ENCODE peak calls at places on chromosomes 13 and 19, in four cellular contexts. One of them, this sample, is unnamed.

GRCh38 chr13:101579291-101579802 is 126.9 kb downstream of the ITGBL1 start:
- DNase-seq in psoas muscle: no peak
- DNase-seq in thoracic aorta: no peak
- DNase-seq in BE2C: no peak
- DNase-seq in this sample: no peak

GRCh38 chr19:45137179-45137761 is 23.5 kb downstream of the NKPD1 start:
- DNase-seq in psoas muscle: no peak
- DNase-seq in thoracic aorta: no peak
- DNase-seq in BE2C: peak; percentile 11
- DNase-seq in this sample: no peak

GRCh38 chr19:43560687-43561086 is 14.6 kb downstream of the XRCC1 start:
- DNase-seq in psoas muscle: no peak
- DNase-seq in thoracic aorta: no peak
- DNase-seq in BE2C: no peak
- DNase-seq in this sample: no peak

GRCh38 chr13:97111705-97112104 is 110.4 kb upstream of the MBNL2 start:
- DNase-seq in psoas muscle: no peak
- DNase-seq in thoracic aorta: no peak
- DNase-seq in BE2C: no peak
- DNase-seq in this sample: no peak

GRCh38 chr19:41405776-41406175 is 8.2 kb downstream of the BCKDHA start:
- DNase-seq in psoas muscle: no peak
- DNase-seq in thoracic aorta: no peak
- DNase-seq in BE2C: no peak
- DNase-seq in this sample: no peak

GRCh38 chr19:52566588-52566987 is 3.5 kb upstream of the ZNF701 start:
- DNase-seq in psoas muscle: no peak
- DNase-seq in thoracic aorta: no peak
- DNase-seq in BE2C: no peak
- DNase-seq in this sample: no peak

GRCh38 chr13:113558461-113558860 is 26.1 kb upstream of the TFDP1 start:
- DNase-seq in psoas muscle: no peak
- DNase-seq in thoracic aorta: no peak
- DNase-seq in BE2C: no peak
- DNase-seq in this sample: peak; percentile 42

GRCh38 chr19:53879145-53880037 is 2.6 kb upstream of the PRKCG start:
- DNase-seq in psoas muscle: peak; percentile 91
- DNase-seq in thoracic aorta: peak; percentile 62
- DNase-seq in BE2C: peak; percentile 98
- DNase-seq in this sample: peak; percentile 95

GRCh38 chr13:111034811-111035210 is 80.3 kb upstream of the ARHGEF7 start:
- DNase-seq in psoas muscle: no peak
- DNase-seq in thoracic aorta: no peak
- DNase-seq in BE2C: no peak
- DNase-seq in this sample: no peak

GRCh38 chr19:41323430-41324125 is 13.6 kb downstream of the CCDC97 start:
- DNase-seq in psoas muscle: peak; percentile 81
- DNase-seq in thoracic aorta: peak; percentile 58
- DNase-seq in BE2C: peak; percentile 92
- DNase-seq in this sample: peak; percentile 83

GRCh38 chr13:27960362-27961226 is 8.5 kb downstream of the CDX2 start:
- DNase-seq in psoas muscle: peak; percentile 37
- DNase-seq in thoracic aorta: no peak
- DNase-seq in BE2C: no peak
- DNase-seq in this sample: no peak

GRCh38 chr19:13796301-13797057 is 1.2 kb downstream of the ZSWIM4 start:
- DNase-seq in psoas muscle: peak; percentile 82
- DNase-seq in thoracic aorta: peak; percentile 77
- DNase-seq in BE2C: no peak
- DNase-seq in this sample: peak; percentile 93

GRCh38 chr19:843180-843835 is 2.5 kb downstream of the PRTN3 start:
- DNase-seq in psoas muscle: peak; percentile 31
- DNase-seq in thoracic aorta: no peak
- DNase-seq in BE2C: no peak
- DNase-seq in this sample: no peak

GRCh38 chr19:29813665-29814064 is 1.9 kb downstream of the CCNE1 start:
- DNase-seq in psoas muscle: no peak
- DNase-seq in thoracic aorta: no peak
- DNase-seq in BE2C: no peak
- DNase-seq in this sample: no peak

GRCh38 chr19:7294571-7295212 is 478 bp upstream of the INSR start:
- DNase-seq in psoas muscle: peak; percentile 84
- DNase-seq in thoracic aorta: peak; percentile 23
- DNase-seq in BE2C: peak; percentile 76
- DNase-seq in this sample: peak; percentile 70

GRCh38 chr19:8302357-8302691 is 5.8 kb downstream of the CD320 start:
- DNase-seq in psoas muscle: peak; percentile 50
- DNase-seq in thoracic aorta: no peak
- DNase-seq in BE2C: peak; percentile 29
- DNase-seq in this sample: peak; percentile 58

GRCh38 chr19:18007939-18008673 is at the start of gene ARRDC2:
- DNase-seq in psoas muscle: peak; percentile 93
- DNase-seq in thoracic aorta: peak; percentile 76
- DNase-seq in BE2C: peak; percentile 94
- DNase-seq in this sample: peak; percentile 95

GRCh38 chr13:43573787-43574562 is 212.8 kb downstream of the ENOX1 start:
- DNase-seq in psoas muscle: no peak
- DNase-seq in thoracic aorta: no peak
- DNase-seq in BE2C: no peak
- DNase-seq in this sample: no peak

GRCh38 chr13:36131215-36131930 is at the start of gene DCLK1:
- DNase-seq in psoas muscle: peak; percentile 76
- DNase-seq in thoracic aorta: no peak
- DNase-seq in BE2C: peak; percentile 74
- DNase-seq in this sample: peak; percentile 69

GRCh38 chr13:73230714-73231113 is 171.9 kb downstream of the KLF5 start:
- DNase-seq in psoas muscle: no peak
- DNase-seq in thoracic aorta: no peak
- DNase-seq in BE2C: no peak
- DNase-seq in this sample: no peak

GRCh38 chr19:18377026-18377425 is 8.9 kb upstream of the GDF15 start:
- DNase-seq in psoas muscle: no peak
- DNase-seq in thoracic aorta: no peak
- DNase-seq in BE2C: no peak
- DNase-seq in this sample: no peak

GRCh38 chr13:95325485-95325884 is 24.2 kb upstream of the ABCC4 start:
- DNase-seq in psoas muscle: no peak
- DNase-seq in thoracic aorta: no peak
- DNase-seq in BE2C: no peak
- DNase-seq in this sample: no peak

GRCh38 chr19:48255376-48256303 is at the start of gene CARD8:
- DNase-seq in psoas muscle: peak; percentile 76
- DNase-seq in thoracic aorta: peak; percentile 35
- DNase-seq in BE2C: peak; percentile 80
- DNase-seq in this sample: peak; percentile 84

GRCh38 chr19:40398417-40399056 is 8.6 kb upstream of the HIPK4 start:
- DNase-seq in psoas muscle: no peak
- DNase-seq in thoracic aorta: no peak
- DNase-seq in BE2C: peak; percentile 85
- DNase-seq in this sample: no peak

GRCh38 chr13:33349314-33349995 is 63.9 kb upstream of the STARD13 start:
- DNase-seq in psoas muscle: peak; percentile 18
- DNase-seq in thoracic aorta: no peak
- DNase-seq in BE2C: no peak
- DNase-seq in this sample: no peak

GRCh38 chr19:34757441-34757840 is 15.6 kb downstream of the ZNF599 start:
- DNase-seq in psoas muscle: no peak
- DNase-seq in thoracic aorta: no peak
- DNase-seq in BE2C: no peak
- DNase-seq in this sample: no peak

DNA sequence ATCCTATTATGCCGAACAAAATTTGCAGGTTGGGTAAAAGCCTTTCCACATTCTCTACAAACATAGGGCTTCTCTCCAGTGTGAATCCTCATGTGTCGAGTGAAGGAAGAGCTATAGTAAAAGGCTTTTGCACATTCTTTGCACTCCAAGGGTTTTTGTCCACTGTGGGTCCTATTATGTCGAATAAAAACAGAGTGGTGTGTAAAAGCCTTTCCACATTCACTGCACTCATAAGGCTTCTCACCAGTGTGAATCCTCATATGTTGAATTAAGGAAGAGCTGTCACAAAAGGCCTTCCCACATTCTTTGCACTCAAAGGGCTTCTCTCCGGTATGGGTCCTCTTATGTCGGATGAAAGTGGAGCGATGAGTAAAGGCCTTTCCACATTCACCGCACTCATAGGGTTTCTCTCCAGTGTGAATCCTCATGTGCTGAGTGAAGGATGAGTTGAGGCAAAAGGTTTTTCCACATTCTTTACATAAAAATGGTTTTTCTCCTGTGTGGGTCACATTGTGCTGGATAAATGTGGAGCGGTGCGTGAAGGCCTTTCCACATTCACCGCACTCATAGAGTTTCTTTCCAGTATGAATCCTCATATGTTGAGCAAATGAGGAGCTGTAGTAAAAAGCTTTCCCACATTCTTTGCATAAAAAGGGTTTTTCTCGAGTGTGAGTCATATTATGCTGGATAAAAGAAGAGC is 13.6 kb downstream of the ZNF599 start:
- DNase-seq in psoas muscle: no peak
- DNase-seq in thoracic aorta: no peak
- DNase-seq in BE2C: no peak
- DNase-seq in this sample: no peak
- H3K9me3 ChIP-seq in psoas muscle: peaks cover 96% of the 10 kb centered on the region
- H3K9me3 ChIP-seq in thoracic aorta: peaks cover 98% of the 10 kb centered on the region
- H3K9me3 ChIP-seq in BE2C: peaks cover 13% of the 10 kb centered on the region
- H3K9me3 ChIP-seq in this sample: peaks cover 39% of the 10 kb centered on the region

GRCh38 chr19:9407827-9408226 is 27.5 kb downstream of the ZNF266 start:
- DNase-seq in psoas muscle: no peak
- DNase-seq in thoracic aorta: no peak
- DNase-seq in BE2C: no peak
- DNase-seq in this sample: no peak

DNA sequence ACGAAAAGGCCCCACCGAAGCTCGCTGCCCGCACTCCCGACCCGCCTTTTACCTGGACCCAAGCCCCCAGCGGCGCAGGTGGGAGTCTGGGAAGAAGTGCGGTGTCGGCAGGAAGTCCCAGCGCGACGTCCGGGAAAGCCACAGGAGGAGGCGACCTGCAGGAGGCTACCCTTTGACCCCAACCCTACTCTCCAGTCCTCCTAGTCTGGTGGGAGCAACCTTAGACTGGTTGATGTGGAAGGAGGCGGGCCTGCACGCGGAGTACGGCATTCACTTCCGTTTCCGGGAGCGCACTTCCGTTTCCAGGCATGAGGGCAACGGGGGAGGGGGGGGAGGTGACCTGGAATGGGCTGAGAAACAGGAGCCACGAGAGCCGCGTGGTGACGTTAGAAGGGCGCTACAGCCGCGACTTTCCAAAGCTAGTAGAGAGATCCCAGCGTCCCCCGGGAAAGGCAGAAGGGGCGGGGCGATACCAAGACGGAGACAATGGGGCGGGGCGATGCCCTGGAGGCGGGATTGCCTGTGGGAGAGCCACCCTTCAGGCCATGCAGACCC is 28.5 kb downstream of the ZNF266 start:
- DNase-seq in psoas muscle: peak; percentile 81
- DNase-seq in thoracic aorta: no peak
- DNase-seq in BE2C: peak; percentile 97
- DNase-seq in this sample: peak; percentile 62
- H3K9me3 ChIP-seq in psoas muscle: peaks cover 69% of the 10 kb centered on the region
- H3K9me3 ChIP-seq in thoracic aorta: peaks cover 52% of the 10 kb centered on the region
- H3K9me3 ChIP-seq in BE2C: peaks cover 2% of the 10 kb centered on the region
- H3K9me3 ChIP-seq in this sample: peaks cover 3% of the 10 kb centered on the region

GRCh38 chr19:23946569-23946968 is 31.9 kb downstream of the ZNF726 start:
- DNase-seq in psoas muscle: no peak
- DNase-seq in thoracic aorta: no peak
- DNase-seq in BE2C: no peak
- DNase-seq in this sample: no peak

DNA sequence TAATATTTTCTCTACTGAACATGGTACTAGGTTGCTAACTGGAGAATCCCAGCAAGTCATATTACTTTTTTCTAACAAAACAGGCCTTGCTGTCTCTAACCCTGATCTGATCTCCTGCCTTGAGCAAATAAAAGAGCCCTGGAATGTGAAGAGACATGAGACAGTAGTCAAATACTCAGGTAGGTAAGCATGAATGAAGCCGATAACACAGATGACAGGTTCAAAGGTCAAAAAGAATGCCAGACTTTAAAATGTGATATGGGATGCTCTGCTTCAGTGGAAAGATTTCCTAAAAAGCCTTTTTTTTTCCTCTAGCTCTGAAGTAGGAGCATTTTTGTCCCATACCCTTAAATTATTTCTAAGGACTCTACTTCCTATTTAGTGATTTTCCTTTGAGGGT is 28.7 kb downstream of the ZNF726 start:
- DNase-seq in psoas muscle: no peak
- DNase-seq in thoracic aorta: no peak
- DNase-seq in BE2C: no peak
- DNase-seq in this sample: no peak
- H3K9me3 ChIP-seq in psoas muscle: peaks cover 2% of the 10 kb centered on the region
- H3K9me3 ChIP-seq in thoracic aorta: no peaks in the 10 kb centered on the region
- H3K9me3 ChIP-seq in BE2C: no peaks in the 10 kb centered on the region
- H3K9me3 ChIP-seq in this sample: no peaks in the 10 kb centered on the region

GRCh38 chr19:9348253-9348652 is 14.6 kb upstream of the ZNF177 start:
- DNase-seq in psoas muscle: no peak
- DNase-seq in thoracic aorta: no peak
- DNase-seq in BE2C: no peak
- DNase-seq in this sample: no peak

GRCh38 chr19:9352505-9352904 is 10.3 kb upstream of the ZNF177 start:
- DNase-seq in psoas muscle: no peak
- DNase-seq in thoracic aorta: no peak
- DNase-seq in BE2C: no peak
- DNase-seq in this sample: no peak

GRCh38 chr19:9353011-9353410 is 9.8 kb upstream of the ZNF177 start:
- DNase-seq in psoas muscle: no peak
- DNase-seq in thoracic aorta: no peak
- DNase-seq in BE2C: no peak
- DNase-seq in this sample: no peak

GRCh38 chr19:9345005-9345404 is 17.8 kb upstream of the ZNF177 start:
- DNase-seq in psoas muscle: no peak
- DNase-seq in thoracic aorta: no peak
- DNase-seq in BE2C: no peak
- DNase-seq in this sample: no peak

DNA sequence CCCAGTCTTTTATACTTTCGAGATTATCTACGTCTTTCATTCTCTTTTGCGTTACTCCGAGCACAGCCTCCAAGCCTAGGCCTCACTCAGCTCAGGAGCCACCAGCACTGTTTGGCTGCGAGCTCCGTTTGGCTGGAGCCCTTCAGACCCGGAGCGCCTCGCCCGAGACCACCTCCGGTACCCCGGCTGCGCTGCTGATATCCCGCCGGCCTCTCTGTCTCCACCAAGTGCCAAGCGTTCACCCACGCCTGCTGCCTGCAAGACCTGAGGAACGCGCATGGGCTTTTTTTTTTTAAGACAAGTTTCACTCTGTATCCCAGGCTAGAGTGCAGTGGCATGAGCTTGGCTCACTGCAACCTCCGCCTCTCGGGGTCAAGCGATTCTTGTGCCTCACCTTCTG is 14.1 kb upstream of the ZNF177 start:
- DNase-seq in psoas muscle: no peak
- DNase-seq in thoracic aorta: no peak
- DNase-seq in BE2C: no peak
- DNase-seq in this sample: no peak
- H3K9me3 ChIP-seq in psoas muscle: peaks cover 93% of the 10 kb centered on the region
- H3K9me3 ChIP-seq in thoracic aorta: peaks cover 91% of the 10 kb centered on the region
- H3K9me3 ChIP-seq in BE2C: peaks cover 4% of the 10 kb centered on the region
- H3K9me3 ChIP-seq in this sample: peaks cover 100% of the 10 kb centered on the region

GRCh38 chr19:22257916-22258315 is 28.3 kb upstream of the ZNF729 start:
- DNase-seq in psoas muscle: no peak
- DNase-seq in thoracic aorta: no peak
- DNase-seq in BE2C: no peak
- DNase-seq in this sample: no peak
- H3K9me3 ChIP-seq in psoas muscle: peaks cover 4% of the 10 kb centered on the region
- H3K9me3 ChIP-seq in thoracic aorta: no peaks in the 10 kb centered on the region
- H3K9me3 ChIP-seq in BE2C: peaks cover 2% of the 10 kb centered on the region
- H3K9me3 ChIP-seq in this sample: no peaks in the 10 kb centered on the region